ENCODE peak calls at places on chromosome 20, in six cellular contexts. P, O, Z, J, U and D are unnamed samples.

GRCh38 chr20:19812696-19813095 is 54.6 kb downstream of the RIN2 start:
- DNase-seq in U (no peak), O (no peak), J (no peak), Z (no peak), P (no peak), D (no peak)

GRCh38 chr20:25276533-25277050 is 28.7 kb downstream of the PYGB start:
- DNase-seq in U (no peak), J (no peak), P (no peak), Z (no peak), O (no peak), D (no peak)

GRCh38 chr20:23637282-23638221 is at the start of gene CST3:
- DNase-seq in U (no peak), J (peak; percentile 81), O (no peak), Z (peak; percentile 85), P (no peak), D (no peak)

GRCh38 chr20:4470375-4470774 is 251.3 kb upstream of the PRND start:
- DNase-seq in U (no peak), Z (no peak), P (no peak), J (peak; percentile 87), O (no peak), D (no peak)

GRCh38 chr20:50678213-50678898 is 13.0 kb downstream of the RIPOR3 start:
- DNase-seq in P (no peak), Z (no peak), J (no peak), U (no peak), O (no peak), D (no peak)

GRCh38 chr20:53899351-53900167 is 170.8 kb downstream of the BCAS1 start:
- DNase-seq in P (peak; percentile 69), U (no peak), J (peak; percentile 87), Z (peak; percentile 62), O (peak; percentile 32), D (peak; percentile 13)

GRCh38 chr20:23773579-23773978 is 22.8 kb upstream of the CST1 start:
- DNase-seq in U (no peak), Z (no peak), O (no peak), P (no peak), J (no peak), D (no peak)

GRCh38 chr20:12047838-12048432 is 130.2 kb downstream of the BTBD3 start:
- DNase-seq in Z (no peak), J (peak; percentile 74), P (no peak), O (no peak), U (no peak), D (no peak)

GRCh38 chr20:3203315-3204123 is 963 bp downstream of the DDRGK1 start:
- DNase-seq in U (no peak), Z (peak; percentile 30), O (no peak), J (no peak), P (peak; percentile 12), D (no peak)

GRCh38 chr20:38523697-38524096 is 51.1 kb downstream of the RALGAPB start:
- DNase-seq in Z (no peak), O (no peak), P (no peak), J (peak; percentile 65), U (no peak), D (no peak)

GRCh38 chr20:1422756-1423155 is 29.9 kb upstream of the FKBP1A start:
- DNase-seq in U (no peak), O (no peak), J (peak; percentile 30), Z (no peak), P (no peak), D (no peak)

GRCh38 chr20:24017160-24017761 is 28.7 kb upstream of the GGTLC1 start:
- DNase-seq in U (no peak), P (no peak), O (no peak), Z (no peak), J (no peak), D (no peak)

GRCh38 chr20:2301164-2301622 is 5.4 kb downstream of the TGM3 start:
- DNase-seq in O (no peak), P (no peak), U (no peak), Z (no peak), J (no peak), D (no peak)

GRCh38 chr20:49690899-49691620 is 22.6 kb downstream of the B4GALT5 start:
- DNase-seq in P (no peak), J (peak; percentile 69), U (no peak), Z (no peak), O (no peak), D (no peak)

GRCh38 chr20:10644458-10645204 is 29.2 kb downstream of the JAG1 start:
- DNase-seq in O (no peak), U (no peak), P (no peak), Z (no peak), J (no peak), D (no peak)

GRCh38 chr20:37407573-37408002 is 61.6 kb downstream of the SRC start:
- DNase-seq in J (no peak), P (no peak), U (no peak), O (no peak), Z (peak; percentile 41), D (no peak)

GRCh38 chr20:2800590-2801458 is at the start of gene CPXM1:
- DNase-seq in O (no peak), U (no peak), J (no peak), Z (peak; percentile 90), P (peak; percentile 14), D (no peak)

GRCh38 chr20:62068997-62069396 is 3.3 kb upstream of the TAF4 start:
- DNase-seq in P (no peak), O (no peak), U (no peak), J (no peak), Z (no peak), D (no peak)

GRCh38 chr20:63083831-63084562 is 77.2 kb upstream of the BHLHE23 start:
- DNase-seq in U (no peak), P (no peak), Z (no peak), O (no peak), J (no peak), D (no peak)

GRCh38 chr20:50194831-50195523 is 4.3 kb downstream of the CEBPB start:
- DNase-seq in J (no peak), U (no peak), Z (no peak), O (no peak), P (no peak), D (no peak)

GRCh38 chr20:59010995-59011873 is 4.2 kb upstream of the CTSZ start:
- DNase-seq in J (peak; percentile 71), Z (peak; percentile 15), O (no peak), P (no peak), U (no peak), D (no peak)

GRCh38 chr20:2871555-2872303 is 1.6 kb upstream of the PTPRA start:
- DNase-seq in U (no peak), O (no peak), P (no peak), Z (peak; percentile 8), J (no peak), D (no peak)

GRCh38 chr20:59064214-59064722 is 21.7 kb upstream of the PRELID3B start:
- DNase-seq in O (no peak), Z (no peak), P (no peak), J (no peak), U (no peak), D (no peak)

GRCh38 chr20:59039233-59039632 is 3.4 kb downstream of the PRELID3B start:
- DNase-seq in J (peak; percentile 45), U (no peak), O (no peak), Z (no peak), P (no peak), D (no peak)

GRCh38 chr20:63594043-63594561 is 20.1 kb upstream of the HELZ2 start:
- DNase-seq in J (peak; percentile 53), Z (no peak), U (no peak), O (no peak), P (no peak), D (no peak)

GRCh38 chr20:4508773-4509172 is 212.9 kb upstream of the PRND start:
- DNase-seq in O (no peak), U (no peak), Z (no peak), P (no peak), J (no peak), D (no peak)

GRCh38 chr20:50789968-50790650 is 4.8 kb upstream of the BCAS4 start:
- DNase-seq in U (no peak), P (no peak), Z (no peak), J (no peak), O (no peak), D (no peak)

GRCh38 chr20:41119593-41120561 is 17.5 kb upstream of the PLCG1 start:
- DNase-seq in O (no peak), J (no peak), U (no peak), P (no peak), Z (no peak), D (no peak)

GRCh38 chr20:41249371-41249770 is 68.2 kb downstream of the ZHX3 start:
- DNase-seq in U (no peak), J (peak; percentile 87), O (no peak), Z (peak; percentile 19), P (no peak), D (no peak)

GRCh38 chr20:60752741-60753420 is 499.2 kb upstream of the CDH4 start:
- DNase-seq in U (no peak), O (no peak), Z (no peak), P (no peak), J (no peak), D (no peak)

GRCh38 chr20:8255945-8256632 is 124.0 kb downstream of the PLCB1 start:
- DNase-seq in P (no peak), Z (peak; percentile 6), U (no peak), J (no peak), O (no peak), D (no peak)

GRCh38 chr20:46640044-46640443 is 11.2 kb downstream of the SLC13A3 start:
- DNase-seq in Z (no peak), P (no peak), J (no peak), O (no peak), U (no peak), D (no peak)
- H3K9me3 ChIP-seq in Z (no peaks in the 10 kb centered on the region), P (no peaks in the 10 kb centered on the region), J (no peaks in the 10 kb centered on the region), O (no peaks in the 10 kb centered on the region), U (no peaks in the 10 kb centered on the region), D (no peaks in the 10 kb centered on the region)

GRCh38 chr20:31449511-31450128 is 9.2 kb downstream of the DEFB123 start:
- DNase-seq in P (no peak), Z (no peak), J (no peak), O (no peak), U (no peak), D (no peak)
- H3K9me3 ChIP-seq in P (no peaks in the 10 kb centered on the region), Z (peaks cover 3% of the 10 kb centered on the region), J (no peaks in the 10 kb centered on the region), O (no peaks in the 10 kb centered on the region), U (no peaks in the 10 kb centered on the region), D (no peaks in the 10 kb centered on the region)

GRCh38 chr20:55360895-55361294 is 644.4 kb downstream of the CBLN4 start:
- DNase-seq in Z (no peak), P (no peak), U (no peak), O (no peak), J (no peak), D (no peak)
- H3K9me3 ChIP-seq in Z (no peaks in the 10 kb centered on the region), P (no peaks in the 10 kb centered on the region), U (no peaks in the 10 kb centered on the region), O (no peaks in the 10 kb centered on the region), J (peaks cover 4% of the 10 kb centered on the region), D (no peaks in the 10 kb centered on the region)

GRCh38 chr20:16100767-16101166 is 472.5 kb downstream of the KIF16B start:
- DNase-seq in U (no peak), Z (no peak), J (no peak), O (no peak), P (no peak), D (no peak)
- H3K9me3 ChIP-seq in U (no peaks in the 10 kb centered on the region), Z (no peaks in the 10 kb centered on the region), J (peaks cover 8% of the 10 kb centered on the region), O (no peaks in the 10 kb centered on the region), P (no peaks in the 10 kb centered on the region), D (no peaks in the 10 kb centered on the region)

GRCh38 chr20:55761787-55762186 is 243.5 kb downstream of the CBLN4 start:
- DNase-seq in J (no peak), P (no peak), O (no peak), Z (no peak), U (no peak), D (no peak)
- H3K9me3 ChIP-seq in J (peaks cover 20% of the 10 kb centered on the region), P (no peaks in the 10 kb centered on the region), O (no peaks in the 10 kb centered on the region), Z (no peaks in the 10 kb centered on the region), U (no peaks in the 10 kb centered on the region), D (no peaks in the 10 kb centered on the region)